ENCODE peak calls at places on chromosomes 3 and 15, in seven cellular contexts. Q, J, Z, S, M, T and K are unnamed samples.

GRCh38 chr15:98853161-98853560 is 154.4 kb downstream of the PGPEP1L start:
- DNase-seq in Q (peak), J (peak), Z (peak), S (peak), M (peak), T (peak), K (peak)

GRCh38 chr3:179067839-179068238 is 3.8 kb downstream of the ZMAT3 start:
- DNase-seq in Q (no peak), J (no peak), Z (peak), S (no peak), M (no peak), T (peak), K (peak)

GRCh38 chr3:32856355-32856889 is 38.6 kb downstream of the TRIM71 start:
- DNase-seq in Q (no peak), J (peak), Z (no peak), S (no peak), M (no peak), T (no peak), K (no peak)

GRCh38 chr3:197520311-197521276 is 35.2 kb downstream of the BDH1 start:
- DNase-seq in Q (no peak), J (peak), Z (peak), S (peak), M (no peak), T (no peak), K (peak)

GRCh38 chr15:55897560-55898336 is 95.7 kb downstream of the NEDD4 start:
- DNase-seq in Q (peak), J (peak), Z (no peak), S (peak), M (no peak), T (peak), K (peak)

GRCh38 chr3:138786788-138787276 is 47.9 kb downstream of the PIK3CB start:
- DNase-seq in Q (peak), J (peak), Z (no peak), S (peak), M (no peak), T (no peak), K (no peak)

GRCh38 chr3:46898321-46899150 is 21.0 kb downstream of the PTH1R start:
- DNase-seq in Q (no peak), J (no peak), Z (no peak), S (no peak), M (no peak), T (no peak), K (peak)

GRCh38 chr3:56839784-56840724 is 38.3 kb upstream of the ARHGEF3 start:
- DNase-seq in Q (no peak), J (peak), Z (no peak), S (peak), M (no peak), T (no peak), K (no peak)

GRCh38 chr15:42401544-42402478 is 42.5 kb downstream of the CAPN3 start:
- DNase-seq in Q (peak), J (no peak), Z (no peak), S (no peak), M (no peak), T (peak), K (no peak)

GRCh38 chr3:136750209-136750921 is 1.8 kb downstream of the STAG1 start:
- DNase-seq in Q (no peak), J (peak), Z (peak), S (peak), M (no peak), T (peak), K (peak)

GRCh38 chr3:65633018-65633417 is 405.7 kb downstream of the MAGI1 start:
- DNase-seq in Q (no peak), J (no peak), Z (no peak), S (peak), M (no peak), T (no peak), K (no peak)

GRCh38 chr3:173920386-173920785 is 522.8 kb downstream of the NLGN1 start:
- DNase-seq in Q (no peak), J (peak), Z (no peak), S (no peak), M (no peak), T (peak), K (no peak)

GRCh38 chr3:144129536-144130214 is 158.1 kb downstream of the DIPK2A start:
- DNase-seq in Q (no peak), J (peak), Z (no peak), S (no peak), M (no peak), T (no peak), K (no peak)

GRCh38 chr3:126129408-126129891 is 45.5 kb upstream of the SLC41A3 start:
- DNase-seq in Q (no peak), J (peak), Z (no peak), S (no peak), M (no peak), T (peak), K (peak)

GRCh38 chr3:42063886-42064285 is 27.3 kb upstream of the TRAK1 start:
- DNase-seq in Q (no peak), J (peak), Z (no peak), S (peak), M (no peak), T (no peak), K (no peak)

GRCh38 chr3:72036899-72037298 is 252.0 kb upstream of the PROK2 start:
- DNase-seq in Q (no peak), J (peak), Z (no peak), S (no peak), M (no peak), T (no peak), K (no peak)

GRCh38 chr3:160825311-160825800 is 69.3 kb downstream of the PPM1L start:
- DNase-seq in Q (no peak), J (no peak), Z (no peak), S (no peak), M (no peak), T (no peak), K (no peak)

GRCh38 chr15:89772933-89773583 is 3.1 kb upstream of the MESP2 start:
- DNase-seq in Q (no peak), J (no peak), Z (no peak), S (peak), M (no peak), T (peak), K (no peak)

GRCh38 chr3:127493924-127494646 is 96.4 kb downstream of the TPRA1 start:
- DNase-seq in Q (no peak), J (no peak), Z (no peak), S (no peak), M (no peak), T (no peak), K (no peak)

GRCh38 chr15:28191832-28192231 is 92.7 kb upstream of the OCA2 start:
- DNase-seq in Q (no peak), J (peak), Z (no peak), S (peak), M (no peak), T (no peak), K (no peak)

GRCh38 chr15:101498731-101499480 is 9.4 kb upstream of the PCSK6 start:
- DNase-seq in Q (peak), J (no peak), Z (no peak), S (no peak), M (no peak), T (no peak), K (no peak)

GRCh38 chr15:50876260-50876988 is 32.1 kb upstream of the AP4E1 start:
- DNase-seq in Q (no peak), J (no peak), Z (no peak), S (no peak), M (no peak), T (no peak), K (no peak)

GRCh38 chr3:56864886-56865527 is 63.3 kb upstream of the ARHGEF3 start:
- DNase-seq in Q (no peak), J (no peak), Z (no peak), S (no peak), M (no peak), T (no peak), K (no peak)

GRCh38 chr3:82558081-82558480 is 796.6 kb upstream of the GBE1 start:
- DNase-seq in Q (no peak), J (no peak), Z (no peak), S (no peak), M (no peak), T (no peak), K (no peak)

GRCh38 chr3:16370872-16371740 is 106.1 kb downstream of the OXNAD1 start:
- DNase-seq in Q (no peak), J (no peak), Z (peak), S (no peak), M (no peak), T (no peak), K (peak)

GRCh38 chr15:25933456-25934158 is 70.5 kb upstream of the ATP10A start:
- DNase-seq in Q (no peak), J (peak), Z (peak), S (peak), M (peak), T (no peak), K (peak)

GRCh38 chr15:93974804-93975481 is 256.4 kb upstream of the MCTP2 start:
- DNase-seq in Q (no peak), J (no peak), Z (peak), S (peak), M (no peak), T (no peak), K (no peak)

GRCh38 chr15:66899555-66900350 is 165.6 kb upstream of the SMAD3 start:
- DNase-seq in Q (no peak), J (peak), Z (no peak), S (no peak), M (no peak), T (no peak), K (no peak)

GRCh38 chr3:72604287-72604686 is 244.0 kb downstream of the SHQ1 start:
- DNase-seq in Q (no peak), J (no peak), Z (no peak), S (no peak), M (no peak), T (no peak), K (no peak)

GRCh38 chr3:155891341-155891740 is 20.9 kb downstream of the GMPS start:
- DNase-seq in Q (no peak), J (peak), Z (no peak), S (no peak), M (no peak), T (no peak), K (no peak)

GRCh38 chr15:41999290-42000285 is 21.3 kb downstream of the PLA2G4E start:
- DNase-seq in Q (no peak), J (no peak), Z (no peak), S (no peak), M (no peak), T (no peak), K (no peak)

GRCh38 chr3:56790016-56790950 is 11.5 kb downstream of the ARHGEF3 start:
- DNase-seq in Q (no peak), J (no peak), Z (no peak), S (no peak), M (no peak), T (no peak), K (no peak)

GRCh38 chr3:46848271-46849097 is 14.8 kb downstream of the MYL3 start:
- DNase-seq in Q (no peak), J (peak), Z (no peak), S (peak), M (no peak), T (peak), K (peak)

GRCh38 chr15:24068102-24068501 is 381.0 kb upstream of the NDN start:
- DNase-seq in Q (no peak), J (no peak), Z (peak), S (no peak), M (no peak), T (no peak), K (no peak)

GRCh38 chr3:4757056-4757948 is 221.9 kb upstream of the BHLHE40 start:
- DNase-seq in Q (peak), J (no peak), Z (no peak), S (no peak), M (no peak), T (no peak), K (no peak)

GRCh38 chr3:195616681-195617080 is 32.9 kb upstream of the APOD start:
- DNase-seq in Q (peak), J (no peak), Z (no peak), S (no peak), M (no peak), T (no peak), K (no peak)

GRCh38 chr15:83248151-83248851 is 36.2 kb downstream of the BNC1 start:
- DNase-seq in Q (peak), J (peak), Z (peak), S (peak), M (no peak), T (peak), K (peak)

GRCh38 chr3:186143280-186143679 is 34.4 kb upstream of the ETV5 start:
- DNase-seq in Q (no peak), J (no peak), Z (no peak), S (no peak), M (no peak), T (no peak), K (no peak)

GRCh38 chr3:71537211-71537611 is 46.3 kb downstream of the FOXP1 start:
- DNase-seq in Q (no peak), J (peak), Z (no peak), S (peak), M (no peak), T (peak), K (peak)